ENCODE peak calls at places on chromosomes 16 and 17, in six cellular contexts. One of them, this sample, is unnamed.

GRCh38 chr17:1504866-1505265 is 11.5 kb downstream of the INPP5K start:
- DNase-seq in A549: no peak
- DNase-seq in HCT116: no peak
- DNase-seq in K562: no peak
- DNase-seq in GM12878: no peak
- DNase-seq in Panc1: no peak
- DNase-seq in this sample: no peak

GRCh38 chr17:71118039-71118438 is 948.7 kb downstream of the KCNJ2 start:
- DNase-seq in K562: no peak
- DNase-seq in A549: peak; percentile 26
- DNase-seq in Panc1: no peak
- DNase-seq in GM12878: no peak
- DNase-seq in HCT116: peak; percentile 29
- DNase-seq in this sample: peak; percentile 62

GRCh38 chr17:68903294-68903693 is 51.9 kb downstream of the ABCA8 start:
- DNase-seq in GM12878: no peak
- DNase-seq in Panc1: no peak
- DNase-seq in A549: no peak
- DNase-seq in HCT116: no peak
- DNase-seq in K562: no peak
- DNase-seq in this sample: no peak

GRCh38 chr17:77432034-77432554 is 291.3 kb downstream of the SEC14L1 start:
- DNase-seq in HCT116: no peak
- DNase-seq in K562: no peak
- DNase-seq in A549: no peak
- DNase-seq in GM12878: no peak
- DNase-seq in Panc1: no peak
- DNase-seq in this sample: no peak

GRCh38 chr17:7853693-7854043 is 1.2 kb upstream of the TMEM88 start:
- DNase-seq in A549: no peak
- DNase-seq in GM12878: no peak
- DNase-seq in HCT116: no peak
- DNase-seq in Panc1: no peak
- DNase-seq in K562: no peak
- DNase-seq in this sample: peak; percentile 63

GRCh38 chr17:76716146-76716833 is 5.5 kb upstream of the MXRA7 start:
- DNase-seq in HCT116: no peak
- DNase-seq in Panc1: no peak
- DNase-seq in K562: peak; percentile 79
- DNase-seq in A549: no peak
- DNase-seq in GM12878: no peak
- DNase-seq in this sample: no peak

GRCh38 chr16:6482861-6483530 is 849.6 kb upstream of the RBFOX1 start:
- DNase-seq in Panc1: no peak
- DNase-seq in HCT116: no peak
- DNase-seq in GM12878: no peak
- DNase-seq in A549: no peak
- DNase-seq in K562: no peak
- DNase-seq in this sample: peak; percentile 11

GRCh38 chr16:3520861-3521260 is 20.1 kb downstream of the CLUAP1 start:
- DNase-seq in K562: no peak
- DNase-seq in Panc1: no peak
- DNase-seq in A549: no peak
- DNase-seq in HCT116: no peak
- DNase-seq in GM12878: no peak
- DNase-seq in this sample: peak; percentile 52

GRCh38 chr17:63646492-63646815 is 24.2 kb downstream of the MAP3K3 start:
- DNase-seq in A549: no peak
- DNase-seq in K562: no peak
- DNase-seq in Panc1: no peak
- DNase-seq in GM12878: peak; percentile 59
- DNase-seq in HCT116: no peak
- DNase-seq in this sample: no peak

GRCh38 chr17:17098426-17099035 is 56.3 kb downstream of the MPRIP start:
- DNase-seq in K562: no peak
- DNase-seq in Panc1: no peak
- DNase-seq in GM12878: no peak
- DNase-seq in HCT116: no peak
- DNase-seq in A549: no peak
- DNase-seq in this sample: no peak

GRCh38 chr17:935485-935884 is 44.1 kb downstream of the NXN start:
- DNase-seq in K562: no peak
- DNase-seq in HCT116: peak; percentile 73
- DNase-seq in GM12878: no peak
- DNase-seq in A549: no peak
- DNase-seq in Panc1: no peak
- DNase-seq in this sample: no peak

GRCh38 chr16:54798267-54798666 is 132.4 kb upstream of the IRX5 start:
- DNase-seq in GM12878: no peak
- DNase-seq in Panc1: no peak
- DNase-seq in HCT116: no peak
- DNase-seq in K562: no peak
- DNase-seq in A549: no peak
- DNase-seq in this sample: no peak

DNA sequence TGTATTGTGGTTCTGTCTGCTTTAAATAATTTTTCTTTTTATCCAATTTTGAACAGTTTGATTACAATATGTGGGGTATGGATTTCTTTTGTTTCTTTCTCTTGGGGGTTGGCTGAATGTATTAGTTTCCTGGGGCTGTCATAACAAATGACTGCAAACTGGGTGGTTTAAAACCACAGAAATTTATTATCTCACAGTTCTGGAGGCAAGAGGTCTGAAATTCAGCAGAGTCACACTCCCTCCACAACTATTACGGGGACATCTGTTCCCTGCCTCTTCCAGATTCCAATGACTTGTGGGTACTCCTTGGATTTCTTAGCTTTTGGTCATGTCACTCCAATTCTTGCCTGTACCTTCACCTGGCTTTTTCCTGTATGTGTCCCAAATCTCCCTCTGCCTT is 23.7 kb downstream of the COX11 start:
- DNase-seq in K562: peak; percentile 25
- DNase-seq in Panc1: no peak
- DNase-seq in A549: no peak
- DNase-seq in GM12878: no peak
- DNase-seq in HCT116: no peak
- DNase-seq in this sample: no peak
- TF ChIP-seq REST in K562: no peak
- TF ChIP-seq REST in Panc1: no peak
- TF ChIP-seq REST in A549: no peak
- TF ChIP-seq REST in GM12878: no peak
- TF ChIP-seq REST in HCT116: no peak
- TF ChIP-seq REST in this sample: no peak

DNA sequence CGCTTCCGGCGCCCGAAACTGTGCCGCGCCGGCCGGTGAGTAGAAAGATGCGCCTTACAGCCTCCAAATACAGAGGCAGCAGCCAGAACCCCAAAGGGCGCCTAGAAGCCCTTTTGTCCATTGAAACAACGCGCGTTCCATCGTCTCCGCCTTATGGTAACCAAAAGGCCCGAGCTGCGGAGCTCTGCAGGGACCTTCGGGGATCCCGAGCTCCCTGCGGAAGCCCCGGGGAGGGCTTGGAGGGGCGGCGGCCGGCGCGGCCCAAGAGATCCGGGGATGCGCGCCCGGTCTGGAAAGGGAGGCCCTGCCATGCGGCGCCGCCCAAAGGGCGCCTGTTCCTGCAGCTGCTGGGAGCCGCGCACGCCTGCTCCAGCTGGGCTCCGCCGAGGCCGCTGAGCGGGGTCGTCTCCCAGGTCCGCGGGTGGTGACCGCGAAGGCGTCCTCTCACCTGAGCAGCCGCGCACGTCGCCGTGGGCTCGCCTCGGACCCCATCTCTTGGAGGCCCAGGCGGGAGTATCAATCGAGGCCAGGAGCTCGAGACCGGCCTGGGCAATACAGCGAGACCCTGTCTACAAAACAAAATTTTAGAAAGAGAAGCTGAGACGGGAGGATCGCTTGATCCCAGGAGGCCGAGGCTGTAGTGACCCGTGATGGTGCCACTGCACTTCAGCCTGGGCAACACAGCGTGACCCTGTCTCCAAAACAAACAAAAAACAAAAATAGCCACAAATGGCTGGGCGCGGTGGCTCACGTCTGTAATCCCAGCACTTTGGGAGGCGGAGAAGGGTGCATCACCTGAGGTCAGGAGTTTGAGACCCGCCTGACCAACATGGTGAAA is 805 bp upstream of the FBXO31 start:
- DNase-seq in K562: peak; percentile 45
- DNase-seq in HCT116: no peak
- DNase-seq in A549: peak; percentile 76
- DNase-seq in Panc1: no peak
- DNase-seq in GM12878: no peak
- DNase-seq in this sample: peak; percentile 79
- TF ChIP-seq REST in K562: no peak
- TF ChIP-seq REST in HCT116: no peak
- TF ChIP-seq REST in A549: no peak
- TF ChIP-seq REST in Panc1: no peak
- TF ChIP-seq REST in GM12878: no peak
- TF ChIP-seq REST in this sample: no peak

GRCh38 chr17:13306310-13306962 is 288.6 kb upstream of the ELAC2 start:
- DNase-seq in GM12878: no peak
- DNase-seq in HCT116: peak; percentile 81
- DNase-seq in Panc1: peak; percentile 4
- DNase-seq in K562: peak; percentile 51
- DNase-seq in A549: peak; percentile 81
- DNase-seq in this sample: peak; percentile 83
- TF ChIP-seq REST in GM12878: no peak
- TF ChIP-seq REST in HCT116: no peak
- TF ChIP-seq REST in Panc1: no peak
- TF ChIP-seq REST in K562: no peak
- TF ChIP-seq REST in A549: no peak
- TF ChIP-seq REST in this sample: no peak

DNA sequence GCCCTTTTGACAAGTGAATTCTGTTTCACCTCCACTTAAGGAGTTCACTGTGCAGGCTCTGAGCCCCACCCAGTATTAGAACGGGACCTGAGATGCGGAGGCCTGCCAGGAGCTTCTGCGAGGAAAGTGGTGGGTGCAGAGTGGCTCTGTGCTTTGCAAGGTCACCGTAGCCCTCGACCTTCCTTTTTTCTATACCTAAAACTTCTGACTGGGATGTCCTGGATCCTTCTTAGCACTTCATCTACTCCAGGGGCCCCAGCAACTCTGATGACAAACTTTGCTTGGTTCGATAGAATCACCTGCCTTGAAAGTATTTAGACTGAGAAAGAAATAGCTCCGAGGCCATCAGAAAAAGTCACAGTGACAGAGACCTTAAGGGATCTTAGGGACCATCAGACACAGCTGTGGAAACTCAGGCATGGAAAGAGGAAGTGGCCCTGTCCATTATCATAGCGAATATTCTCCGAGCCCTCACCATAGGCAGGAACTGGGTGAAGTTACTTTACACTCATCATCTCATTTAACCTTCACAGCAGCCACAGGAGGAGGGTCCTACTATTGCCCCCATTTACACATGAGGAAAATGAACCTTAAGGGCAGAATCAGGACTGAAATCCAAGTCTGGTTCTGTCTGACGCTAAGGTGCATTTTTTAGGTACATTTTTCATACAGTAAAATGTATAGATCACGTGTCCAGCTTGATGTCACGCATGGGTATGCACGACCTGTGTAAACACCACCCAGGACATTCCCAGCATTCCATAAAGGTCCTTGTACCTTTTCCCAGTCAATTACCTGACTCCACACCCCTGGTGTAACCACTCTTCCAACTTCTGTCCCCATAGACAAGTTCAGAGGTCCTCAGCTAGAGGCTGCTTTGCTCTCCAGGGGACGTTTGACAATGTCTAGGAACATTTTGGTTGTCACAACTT is 690 bp upstream of the KRT13 start:
- DNase-seq in K562: peak; percentile 49
- DNase-seq in A549: no peak
- DNase-seq in HCT116: no peak
- DNase-seq in Panc1: no peak
- DNase-seq in GM12878: no peak
- DNase-seq in this sample: no peak
- TF ChIP-seq REST in K562: no peak
- TF ChIP-seq REST in A549: no peak
- TF ChIP-seq REST in HCT116: no peak
- TF ChIP-seq REST in Panc1: no peak
- TF ChIP-seq REST in GM12878: no peak
- TF ChIP-seq REST in this sample: no peak

DNA sequence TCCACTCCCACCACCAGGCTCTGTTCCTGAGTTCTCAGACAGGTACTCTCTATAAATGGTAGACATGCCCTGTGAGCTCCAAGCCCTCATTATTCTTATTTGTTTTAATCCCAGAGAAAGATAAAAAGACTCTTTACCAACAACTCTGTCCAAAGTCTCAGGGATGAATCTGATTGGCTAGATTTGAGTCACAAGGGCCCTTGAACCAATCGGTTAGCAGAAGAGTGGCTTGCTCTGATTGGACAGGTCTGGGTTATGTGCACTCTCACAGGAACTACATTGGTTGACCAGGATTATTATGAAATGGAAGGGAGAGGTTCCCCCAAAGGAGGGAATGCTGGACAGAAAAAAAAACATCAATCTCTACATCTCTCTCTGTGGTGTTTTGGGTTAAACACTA is 7.5 kb downstream of the COTL1 start:
- DNase-seq in HCT116: no peak
- DNase-seq in GM12878: no peak
- DNase-seq in A549: peak; percentile 51
- DNase-seq in K562: peak; percentile 73
- DNase-seq in Panc1: no peak
- DNase-seq in this sample: no peak
- TF ChIP-seq REST in HCT116: no peak
- TF ChIP-seq REST in GM12878: no peak
- TF ChIP-seq REST in A549: no peak
- TF ChIP-seq REST in K562: no peak
- TF ChIP-seq REST in Panc1: no peak
- TF ChIP-seq REST in this sample: no peak

DNA sequence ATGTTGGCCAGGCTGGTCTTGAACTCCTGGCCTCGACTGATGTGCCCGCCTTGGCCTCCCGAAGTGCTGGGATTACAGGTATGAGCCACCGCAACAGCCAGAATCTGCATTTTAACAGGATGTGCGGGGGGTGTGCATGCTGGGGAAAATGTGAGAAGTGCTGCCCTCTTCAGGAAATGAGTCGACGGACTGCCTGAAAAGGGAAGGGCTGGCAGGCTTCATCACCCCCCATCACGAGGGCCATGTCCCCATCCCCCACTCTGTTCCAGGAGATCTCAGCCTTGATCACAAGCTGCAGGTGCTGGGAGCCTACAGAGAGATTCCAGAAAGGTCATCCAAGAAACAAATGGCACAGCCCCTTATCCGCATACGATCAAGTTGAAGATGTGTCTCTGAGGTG is 195.3 kb upstream of the RPL38 start:
- DNase-seq in K562: peak; percentile 52
- DNase-seq in Panc1: no peak
- DNase-seq in GM12878: no peak
- DNase-seq in HCT116: peak; percentile 16
- DNase-seq in A549: peak; percentile 43
- DNase-seq in this sample: peak; percentile 82
- TF ChIP-seq REST in K562: no peak
- TF ChIP-seq REST in Panc1: no peak
- TF ChIP-seq REST in GM12878: no peak
- TF ChIP-seq REST in HCT116: no peak
- TF ChIP-seq REST in A549: no peak
- TF ChIP-seq REST in this sample: no peak